ENCODE peak calls at places on chromosomes 6 and 20, in six cellular contexts. E is CD4-positive, CD25-positive, alpha-beta regulatory T cell; A is GM04503; D is Peyer's patch; L is germinal center; M is GM23338. K is an unnamed sample.

GRCh38 chr6:18323935-18324707 is 59.8 kb upstream of the DEK start:
- DNase-seq in E (peak; percentile 39), A (no peak), D (no peak), L (peak; percentile 68), M (peak; percentile 83), K (peak; percentile 27)

GRCh38 chr6:114707081-114707480 is 364.3 kb upstream of the HS3ST5 start:
- DNase-seq in E (no peak), A (no peak), D (no peak), L (no peak), M (no peak), K (no peak)

GRCh38 chr20:47970282-47970903 is 185.1 kb upstream of the SULF2 start:
- DNase-seq in E (no peak), A (no peak), D (no peak), L (no peak), M (no peak), K (no peak)

GRCh38 chr6:72757926-72758325 is 136.1 kb downstream of the KCNQ5 start:
- DNase-seq in E (no peak), A (no peak), D (no peak), L (no peak), M (no peak), K (no peak)

GRCh38 chr6:83198486-83199172 is 5.5 kb downstream of the RWDD2A start:
- DNase-seq in E (no peak), A (no peak), D (no peak), L (no peak), M (no peak), K (no peak)

GRCh38 chr6:134035823-134036296 is 16.6 kb downstream of the SLC2A12 start:
- DNase-seq in E (no peak), A (no peak), D (no peak), L (no peak), M (no peak), K (no peak)

GRCh38 chr6:142294681-142295080 is 7.1 kb upstream of the ADGRG6 start:
- DNase-seq in E (no peak), A (no peak), D (no peak), L (no peak), M (no peak), K (no peak)

GRCh38 chr20:62493886-62494285 is 18.1 kb upstream of the GATA5 start:
- DNase-seq in E (no peak), A (no peak), D (no peak), L (no peak), M (no peak), K (no peak)

GRCh38 chr6:41878246-41878645 is 16.9 kb downstream of the USP49 start:
- DNase-seq in E (no peak), A (peak; percentile 32), D (no peak), L (no peak), M (peak; percentile 74), K (no peak)

K was measured in naive thymus-derived CD4-positive, alpha-beta T cell.